ENCODE peak calls at places on chromosomes 3 and 15, in five cellular contexts. One of them, this sample, is unnamed.

GRCh38 chr3:115624029-115624645 is 827 bp downstream of the GAP43 start:
- DNase-seq in astrocyte of the cerebellum: no peak
- DNase-seq in K562: no peak
- DNase-seq in HCT116: no peak
- DNase-seq in vagina: no peak
- DNase-seq in this sample: no peak

GRCh38 chr3:156175570-156175969 is 55.2 kb downstream of the KCNAB1 start:
- DNase-seq in K562: no peak
- DNase-seq in HCT116: no peak
- DNase-seq in astrocyte of the cerebellum: no peak
- DNase-seq in vagina: no peak
- DNase-seq in this sample: no peak

GRCh38 chr3:135324246-135324645 is 529.2 kb downstream of the EPHB1 start:
- DNase-seq in HCT116: no peak
- DNase-seq in astrocyte of the cerebellum: no peak
- DNase-seq in vagina: no peak
- DNase-seq in K562: no peak
- DNase-seq in this sample: no peak

GRCh38 chr15:60507596-60508424 is 28.9 kb upstream of the ICE2 start:
- DNase-seq in HCT116: peak; percentile 54
- DNase-seq in astrocyte of the cerebellum: peak; percentile 66
- DNase-seq in K562: peak; percentile 60
- DNase-seq in vagina: no peak
- DNase-seq in this sample: peak; percentile 67

GRCh38 chr3:2838533-2839157 is 271.5 kb downstream of the IL5RA start:
- DNase-seq in vagina: no peak
- DNase-seq in K562: no peak
- DNase-seq in astrocyte of the cerebellum: no peak
- DNase-seq in HCT116: no peak
- DNase-seq in this sample: no peak

GRCh38 chr15:48861813-48862431 is 16.0 kb upstream of the EID1 start:
- DNase-seq in K562: peak; percentile 41
- DNase-seq in HCT116: peak; percentile 58
- DNase-seq in vagina: no peak
- DNase-seq in astrocyte of the cerebellum: peak; percentile 70
- DNase-seq in this sample: peak; percentile 79

GRCh38 chr3:86988235-86988634 is 2.7 kb downstream of the VGLL3 start:
- DNase-seq in vagina: no peak
- DNase-seq in astrocyte of the cerebellum: no peak
- DNase-seq in HCT116: no peak
- DNase-seq in K562: no peak
- DNase-seq in this sample: no peak

GRCh38 chr3:27591811-27592210 is 107.6 kb upstream of the SLC4A7 start:
- DNase-seq in HCT116: no peak
- DNase-seq in astrocyte of the cerebellum: no peak
- DNase-seq in K562: no peak
- DNase-seq in vagina: no peak
- DNase-seq in this sample: no peak

GRCh38 chr3:127953636-127954035 is 38.6 kb downstream of the KBTBD12 start:
- DNase-seq in astrocyte of the cerebellum: peak; percentile 13
- DNase-seq in HCT116: no peak
- DNase-seq in K562: no peak
- DNase-seq in vagina: no peak
- DNase-seq in this sample: no peak

GRCh38 chr15:58393196-58393790 is 38.5 kb upstream of the LIPC start:
- DNase-seq in vagina: peak; percentile 58
- DNase-seq in HCT116: no peak
- DNase-seq in K562: no peak
- DNase-seq in astrocyte of the cerebellum: no peak
- DNase-seq in this sample: no peak

GRCh38 chr15:73784299-73784698 is 31.1 kb upstream of the INSYN1 start:
- DNase-seq in HCT116: no peak
- DNase-seq in K562: no peak
- DNase-seq in vagina: no peak
- DNase-seq in astrocyte of the cerebellum: no peak
- DNase-seq in this sample: no peak

GRCh38 chr15:73786518-73786917 is 33.4 kb upstream of the INSYN1 start:
- DNase-seq in vagina: no peak
- DNase-seq in astrocyte of the cerebellum: no peak
- DNase-seq in HCT116: no peak
- DNase-seq in K562: no peak
- DNase-seq in this sample: no peak

GRCh38 chr15:73782339-73782979 is 29.3 kb upstream of the INSYN1 start:
- DNase-seq in vagina: no peak
- DNase-seq in HCT116: no peak
- DNase-seq in astrocyte of the cerebellum: no peak
- DNase-seq in K562: no peak
- DNase-seq in this sample: no peak

GRCh38 chr15:73777741-73778140 is 24.6 kb upstream of the INSYN1 start:
- DNase-seq in vagina: no peak
- DNase-seq in astrocyte of the cerebellum: no peak
- DNase-seq in K562: no peak
- DNase-seq in HCT116: no peak
- DNase-seq in this sample: no peak

DNA sequence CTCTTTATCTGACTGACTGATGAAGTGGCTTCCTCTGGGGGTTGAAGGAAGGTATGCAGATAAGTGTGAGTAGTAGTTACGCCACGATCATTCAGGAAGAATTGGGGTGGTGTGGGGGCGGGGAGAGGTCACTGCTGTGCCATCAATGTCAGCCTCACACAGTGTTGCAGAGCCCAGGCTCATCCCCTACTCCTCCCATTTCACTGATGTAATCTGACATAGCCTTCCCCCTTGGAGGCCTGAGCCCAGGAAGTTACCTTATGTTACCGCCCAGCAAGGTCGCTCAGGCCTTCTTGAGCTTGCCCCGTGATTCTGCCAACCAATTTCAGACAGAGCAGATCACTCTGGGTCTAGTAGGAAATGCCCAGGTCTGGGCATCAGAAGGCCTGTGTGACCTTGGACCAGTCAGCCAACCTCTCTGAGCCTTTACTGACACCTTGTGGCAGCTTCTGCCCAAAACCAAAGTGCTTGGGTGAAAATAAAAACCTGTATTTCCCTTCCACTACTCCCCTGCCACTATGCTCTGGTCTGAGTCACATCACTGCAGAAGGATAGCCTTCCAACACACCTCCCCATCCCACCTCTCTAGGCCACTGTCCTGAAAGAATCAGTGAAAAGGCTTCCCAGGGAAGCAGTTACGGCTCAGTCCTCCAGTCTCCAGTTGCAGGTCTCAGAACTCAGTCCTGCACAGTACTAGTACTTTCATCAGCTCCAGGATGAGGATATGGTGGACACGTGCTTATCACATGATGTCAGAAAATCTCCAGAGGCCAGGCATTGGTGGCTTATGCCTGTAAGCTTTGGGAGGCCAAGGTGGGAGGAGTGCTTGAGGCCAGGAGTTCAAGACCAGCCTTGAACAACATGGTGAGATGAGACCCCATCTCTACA is 28.1 kb upstream of the INSYN1 start:
- DNase-seq in HCT116: no peak
- DNase-seq in vagina: no peak
- DNase-seq in astrocyte of the cerebellum: no peak
- DNase-seq in K562: peak; percentile 65
- DNase-seq in this sample: peak; percentile 24
- TF ChIP-seq CTCF in HCT116: peak; percentile 48
- TF ChIP-seq CTCF in vagina: no peak
- TF ChIP-seq CTCF in astrocyte of the cerebellum: peak; percentile 25
- TF ChIP-seq CTCF in K562: peak; percentile 45
- TF ChIP-seq CTCF in this sample: no peak

GRCh38 chr15:101496198-101496986 is 6.9 kb upstream of the PCSK6 start:
- DNase-seq in astrocyte of the cerebellum: no peak
- DNase-seq in HCT116: no peak
- DNase-seq in K562: peak; percentile 44
- DNase-seq in vagina: peak; percentile 56
- DNase-seq in this sample: peak; percentile 73
- H3K4me3 ChIP-seq in astrocyte of the cerebellum: no peak overlapping the region
- H3K4me3 ChIP-seq in HCT116: no peak overlapping the region
- H3K4me3 ChIP-seq in K562: no peak overlapping the region
- H3K4me3 ChIP-seq in vagina: no peak overlapping the region
- H3K4me3 ChIP-seq in this sample: no peak overlapping the region

DNA sequence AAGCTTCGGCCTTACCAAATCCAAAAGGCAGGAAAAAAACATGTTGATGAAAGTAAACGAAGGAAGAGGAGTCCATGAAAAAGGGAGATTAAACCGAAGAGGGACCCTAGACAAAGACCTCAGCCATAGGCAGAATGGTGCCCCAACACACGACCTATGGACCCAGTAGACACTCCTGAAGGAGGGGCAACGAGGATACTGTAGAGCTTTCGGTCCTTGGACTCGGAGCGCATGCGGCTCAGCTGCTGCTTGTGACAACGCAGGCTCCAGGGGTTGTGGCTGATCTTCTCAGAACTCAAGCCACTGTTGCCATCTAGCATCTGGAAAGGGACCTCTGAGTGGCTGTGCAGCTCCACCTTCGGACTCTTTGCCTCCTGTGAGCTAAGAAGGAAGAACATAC is 8.8 kb upstream of the GMPPB start:
- DNase-seq in astrocyte of the cerebellum: no peak
- DNase-seq in HCT116: no peak
- DNase-seq in K562: no peak
- DNase-seq in vagina: no peak
- DNase-seq in this sample: no peak
- TF ChIP-seq CTCF in astrocyte of the cerebellum: no peak
- TF ChIP-seq CTCF in HCT116: no peak
- TF ChIP-seq CTCF in K562: no peak
- TF ChIP-seq CTCF in vagina: no peak
- TF ChIP-seq CTCF in this sample: no peak

DNA sequence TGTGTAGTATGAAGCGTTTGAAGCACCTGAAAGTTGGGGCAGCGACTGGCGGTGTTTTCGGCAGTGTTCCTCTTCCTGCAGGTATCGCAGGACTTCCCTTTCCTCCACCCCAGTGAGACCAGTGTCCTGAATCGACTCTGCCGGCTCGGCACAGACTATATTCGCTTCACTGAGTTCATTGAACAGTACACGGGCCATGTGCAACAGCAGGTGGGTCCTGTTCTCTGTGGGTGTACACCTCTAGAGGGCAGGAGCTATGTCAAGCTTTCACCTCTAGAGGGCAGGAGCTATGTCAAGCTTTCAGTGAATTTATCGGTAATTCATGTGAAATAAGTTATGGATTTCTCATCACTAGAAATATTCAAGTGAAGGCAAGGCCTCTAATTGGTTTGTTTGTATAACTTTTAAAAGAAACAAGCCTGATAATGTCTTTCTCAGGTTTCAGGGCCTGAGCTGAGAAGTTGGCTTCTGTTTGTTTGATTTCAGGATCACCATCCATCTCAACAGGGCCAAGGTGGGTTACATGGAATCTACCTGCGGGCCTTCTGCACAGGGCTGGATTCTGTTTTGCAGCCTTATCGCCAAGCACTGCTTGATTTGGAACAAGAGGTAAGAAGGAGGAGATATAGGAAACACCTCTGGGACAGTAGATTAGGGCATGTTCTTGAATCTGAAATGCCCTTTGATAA is 5.3 kb downstream of the TUBGCP4 start:
- DNase-seq in HCT116: peak; percentile 27
- DNase-seq in K562: peak; percentile 36
- DNase-seq in vagina: no peak
- DNase-seq in astrocyte of the cerebellum: no peak
- DNase-seq in this sample: peak; percentile 50
- H3K4me3 ChIP-seq in HCT116: no peak overlapping the region
- H3K4me3 ChIP-seq in K562: no peak overlapping the region
- H3K4me3 ChIP-seq in vagina: no peak overlapping the region
- H3K4me3 ChIP-seq in astrocyte of the cerebellum: no peak overlapping the region
- H3K4me3 ChIP-seq in this sample: no peak overlapping the region

DNA sequence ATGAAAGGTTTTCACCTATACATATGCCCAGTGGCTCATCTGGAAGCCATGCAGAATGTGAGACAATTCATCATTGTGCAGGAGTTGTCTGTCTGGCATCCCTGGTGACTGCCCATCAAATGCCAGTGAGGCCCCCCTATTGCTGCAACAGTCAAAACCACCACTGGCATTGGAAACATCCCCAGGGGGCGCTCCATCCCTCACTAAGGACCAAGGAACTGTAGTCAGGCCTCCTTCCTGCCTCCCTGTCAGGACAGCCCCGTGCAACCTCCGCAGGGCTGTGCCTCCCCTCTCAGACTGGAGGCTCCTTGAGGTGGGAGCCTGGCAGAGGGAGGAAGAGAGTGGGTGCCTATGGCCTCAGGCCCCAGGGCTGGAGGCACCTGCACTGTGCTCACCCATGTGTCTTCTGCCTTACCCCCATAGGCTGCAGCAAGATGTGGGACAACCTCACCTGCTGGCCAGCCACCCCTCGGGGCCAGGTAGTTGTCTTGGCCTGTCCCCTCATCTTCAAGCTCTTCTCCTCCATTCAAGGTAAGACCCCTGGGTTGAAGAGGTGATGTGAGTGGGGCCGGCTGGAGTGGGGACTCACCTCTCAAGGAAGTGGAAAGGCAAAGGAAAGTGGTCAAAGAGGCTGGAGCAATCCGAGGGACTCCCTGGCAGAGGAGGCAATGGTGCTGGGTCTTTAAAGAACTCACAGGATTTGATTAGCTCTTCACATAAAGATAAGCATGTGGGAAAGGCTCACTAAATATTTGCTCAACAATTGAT is 16.5 kb downstream of the VIPR1 start:
- DNase-seq in K562: peak; percentile 42
- DNase-seq in astrocyte of the cerebellum: no peak
- DNase-seq in HCT116: no peak
- DNase-seq in vagina: no peak
- DNase-seq in this sample: peak; percentile 66
- TF ChIP-seq CTCF in K562: peak; percentile 75
- TF ChIP-seq CTCF in astrocyte of the cerebellum: no peak
- TF ChIP-seq CTCF in HCT116: peak; percentile 16
- TF ChIP-seq CTCF in vagina: no peak
- TF ChIP-seq CTCF in this sample: peak; percentile 65

GRCh38 chr15:68699881-68700394 is 120.8 kb downstream of the ANP32A start:
- DNase-seq in astrocyte of the cerebellum: no peak
- DNase-seq in vagina: no peak
- DNase-seq in K562: no peak
- DNase-seq in HCT116: no peak
- DNase-seq in this sample: no peak

GRCh38 chr15:68699124-68699880 is 120.5 kb downstream of the CORO2B start:
- DNase-seq in vagina: no peak
- DNase-seq in HCT116: no peak
- DNase-seq in K562: no peak
- DNase-seq in astrocyte of the cerebellum: no peak
- DNase-seq in this sample: no peak

GRCh38 chr15:68701886-68702285 is 118.8 kb downstream of the ANP32A start:
- DNase-seq in HCT116: no peak
- DNase-seq in vagina: no peak
- DNase-seq in astrocyte of the cerebellum: no peak
- DNase-seq in K562: no peak
- DNase-seq in this sample: no peak

GRCh38 chr15:68698708-68699107 is 119.9 kb downstream of the CORO2B start:
- DNase-seq in HCT116: no peak
- DNase-seq in K562: no peak
- DNase-seq in vagina: no peak
- DNase-seq in astrocyte of the cerebellum: no peak
- DNase-seq in this sample: no peak

GRCh38 chr15:68700395-68701123 is 120.1 kb downstream of the ANP32A start:
- DNase-seq in K562: no peak
- DNase-seq in HCT116: no peak
- DNase-seq in astrocyte of the cerebellum: peak; percentile 41
- DNase-seq in vagina: no peak
- DNase-seq in this sample: no peak
- H3K4me3 ChIP-seq in K562: no peak overlapping the region
- H3K4me3 ChIP-seq in HCT116: no peak overlapping the region
- H3K4me3 ChIP-seq in astrocyte of the cerebellum: no peak overlapping the region
- H3K4me3 ChIP-seq in vagina: no peak overlapping the region
- H3K4me3 ChIP-seq in this sample: no peak overlapping the region